ENCODE peak calls at places on chromosomes 11 and 22, in six cellular contexts. One of them, this sample, is unnamed.
A peak's percentile ranks its signal among the peaks of the same experiment; 100 is the strongest.

GRCh38 chr11:33997473-33998347 is 53.8 kb upstream of the CAPRIN1 start:
- DNase-seq in K562: no peak
- DNase-seq in GM12891: no peak
- DNase-seq in HepG2: no peak
- DNase-seq in H1: no peak
- DNase-seq in GM12878: no peak
- DNase-seq in this sample: no peak

GRCh38 chr11:28697920-28698827 is 590.0 kb downstream of the METTL15 start:
- DNase-seq in GM12878: no peak
- DNase-seq in H1: peak; percentile 91
- DNase-seq in K562: peak; percentile 40
- DNase-seq in GM12891: peak; percentile 2
- DNase-seq in HepG2: peak; percentile 41
- DNase-seq in this sample: no peak

GRCh38 chr11:72614381-72614780 is 59.8 kb downstream of the PDE2A start:
- DNase-seq in K562: no peak
- DNase-seq in HepG2: no peak
- DNase-seq in GM12878: no peak
- DNase-seq in GM12891: no peak
- DNase-seq in H1: no peak
- DNase-seq in this sample: no peak

GRCh38 chr11:130785376-130786110 is 130.7 kb downstream of the SNX19 start:
- DNase-seq in GM12891: no peak
- DNase-seq in K562: peak; percentile 11
- DNase-seq in HepG2: no peak
- DNase-seq in GM12878: no peak
- DNase-seq in H1: no peak
- DNase-seq in this sample: no peak

GRCh38 chr11:45847908-45848316 is 637 bp downstream of the CRY2 start:
- DNase-seq in H1: no peak
- DNase-seq in GM12891: no peak
- DNase-seq in GM12878: no peak
- DNase-seq in K562: peak; percentile 79
- DNase-seq in HepG2: peak; percentile 41
- DNase-seq in this sample: no peak

GRCh38 chr11:113533425-113533698 is 58.2 kb upstream of the DRD2 start:
- DNase-seq in GM12878: no peak
- DNase-seq in H1: no peak
- DNase-seq in GM12891: no peak
- DNase-seq in HepG2: no peak
- DNase-seq in K562: no peak
- DNase-seq in this sample: no peak

GRCh38 chr22:31628969-31629723 is 32.9 kb downstream of the PISD start:
- DNase-seq in HepG2: no peak
- DNase-seq in GM12891: no peak
- DNase-seq in K562: no peak
- DNase-seq in GM12878: no peak
- DNase-seq in H1: no peak
- DNase-seq in this sample: peak; percentile 18

GRCh38 chr22:50090141-50090714 is 422 bp downstream of the MOV10L1 start:
- DNase-seq in GM12891: no peak
- DNase-seq in HepG2: no peak
- DNase-seq in GM12878: no peak
- DNase-seq in H1: no peak
- DNase-seq in K562: no peak
- DNase-seq in this sample: no peak

GRCh38 chr11:9982796-9983579 is 311.0 kb downstream of the SBF2 start:
- DNase-seq in H1: no peak
- DNase-seq in K562: peak; percentile 25
- DNase-seq in GM12878: no peak
- DNase-seq in HepG2: peak; percentile 71
- DNase-seq in GM12891: no peak
- DNase-seq in this sample: no peak

GRCh38 chr22:26170795-26171194 is 1.5 kb downstream of the SEZ6L start:
- DNase-seq in H1: peak; percentile 90
- DNase-seq in GM12878: no peak
- DNase-seq in GM12891: no peak
- DNase-seq in HepG2: no peak
- DNase-seq in K562: peak; percentile 26
- DNase-seq in this sample: no peak

GRCh38 chr22:33299245-33299956 is 241.2 kb upstream of the SYN3 start:
- DNase-seq in K562: no peak
- DNase-seq in GM12891: peak; percentile 45
- DNase-seq in H1: no peak
- DNase-seq in HepG2: no peak
- DNase-seq in GM12878: peak; percentile 95
- DNase-seq in this sample: peak; percentile 45

GRCh38 chr22:37033605-37034430 is 14.3 kb downstream of the MPST start:
- DNase-seq in GM12891: no peak
- DNase-seq in GM12878: no peak
- DNase-seq in H1: no peak
- DNase-seq in K562: no peak
- DNase-seq in HepG2: peak; percentile 71
- DNase-seq in this sample: no peak

GRCh38 chr11:130612291-130612802 is 163.9 kb downstream of the ADAMTS15 start:
- DNase-seq in H1: no peak
- DNase-seq in HepG2: no peak
- DNase-seq in GM12878: no peak
- DNase-seq in GM12891: no peak
- DNase-seq in K562: no peak
- DNase-seq in this sample: no peak

GRCh38 chr22:50014053-50014501 is 1.5 kb upstream of the IL17REL start:
- DNase-seq in GM12891: peak; percentile 36
- DNase-seq in HepG2: no peak
- DNase-seq in K562: no peak
- DNase-seq in GM12878: no peak
- DNase-seq in H1: peak; percentile 49
- DNase-seq in this sample: peak; percentile 27

GRCh38 chr11:66835762-66836405 is 7.4 kb upstream of the RCE1 start:
- DNase-seq in GM12891: no peak
- DNase-seq in HepG2: no peak
- DNase-seq in K562: no peak
- DNase-seq in H1: no peak
- DNase-seq in GM12878: no peak
- DNase-seq in this sample: no peak

GRCh38 chr11:63951779-63952536 is 13.2 kb downstream of the NAA40 start:
- DNase-seq in K562: no peak
- DNase-seq in HepG2: no peak
- DNase-seq in H1: no peak
- DNase-seq in GM12878: peak; percentile 65
- DNase-seq in GM12891: no peak
- DNase-seq in this sample: no peak

GRCh38 chr22:47210686-47211085 is 448.2 kb downstream of the TBC1D22A start:
- DNase-seq in GM12878: no peak
- DNase-seq in H1: peak; percentile 28
- DNase-seq in GM12891: no peak
- DNase-seq in HepG2: no peak
- DNase-seq in K562: no peak
- DNase-seq in this sample: no peak

GRCh38 chr22:38955250-38955775 is 2.1 kb upstream of the APOBEC3A start:
- DNase-seq in H1: no peak
- DNase-seq in GM12891: no peak
- DNase-seq in K562: no peak
- DNase-seq in HepG2: no peak
- DNase-seq in GM12878: no peak
- DNase-seq in this sample: no peak

GRCh38 chr11:17743808-17744119 is 9.2 kb downstream of the KCNC1 start:
- DNase-seq in GM12891: no peak
- DNase-seq in K562: no peak
- DNase-seq in GM12878: no peak
- DNase-seq in H1: no peak
- DNase-seq in HepG2: no peak
- DNase-seq in this sample: no peak

GRCh38 chr11:120563698-120564572 is 52.4 kb downstream of the GRIK4 start:
- DNase-seq in H1: peak; percentile 75
- DNase-seq in GM12878: no peak
- DNase-seq in HepG2: no peak
- DNase-seq in K562: no peak
- DNase-seq in GM12891: no peak
- DNase-seq in this sample: no peak

GRCh38 chr22:41417622-41418390 is 28.8 kb downstream of the TOB2 start:
- DNase-seq in K562: no peak
- DNase-seq in GM12891: no peak
- DNase-seq in H1: no peak
- DNase-seq in HepG2: no peak
- DNase-seq in GM12878: no peak
- DNase-seq in this sample: no peak
- TF ChIP-seq POLR2A in K562: no peak
- TF ChIP-seq POLR2A in GM12891: no peak
- TF ChIP-seq POLR2A in H1: no peak
- TF ChIP-seq POLR2A in HepG2: no peak
- TF ChIP-seq POLR2A in GM12878: no peak
- TF ChIP-seq POLR2A in this sample: no peak

DNA sequence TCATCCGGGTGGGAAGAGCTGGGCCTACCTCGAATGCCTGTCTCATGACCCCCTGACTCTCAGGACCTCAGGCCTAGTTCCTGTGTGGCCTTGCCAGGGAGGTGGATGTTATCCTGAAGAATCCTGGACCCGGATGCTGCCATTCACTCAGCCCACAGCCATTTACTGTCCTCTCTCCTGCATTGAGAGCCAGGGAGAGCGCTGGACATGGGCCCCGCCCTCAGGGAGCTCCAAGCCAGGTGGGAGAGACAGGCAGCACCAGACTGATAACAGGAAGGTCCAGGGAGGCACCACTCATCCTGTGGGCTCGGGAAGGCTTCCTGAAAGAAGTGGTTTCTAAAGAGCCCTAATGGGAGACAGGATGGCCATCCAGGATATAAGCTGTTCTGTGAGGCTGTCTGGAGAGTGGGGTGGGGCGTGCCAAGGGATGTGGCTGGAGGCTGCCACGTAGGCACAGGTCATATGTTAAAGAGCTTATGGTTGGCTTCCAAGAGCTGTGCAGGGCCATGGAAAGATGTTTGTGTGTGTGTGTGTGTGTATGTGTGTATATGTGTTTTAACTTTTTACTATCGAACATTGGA is 8.6 kb downstream of the SERPINH1 start:
- DNase-seq in H1: no peak
- DNase-seq in K562: no peak
- DNase-seq in HepG2: no peak
- DNase-seq in GM12878: no peak
- DNase-seq in GM12891: no peak
- DNase-seq in this sample: no peak
- TF ChIP-seq TAF1 in H1: no peak
- TF ChIP-seq TAF1 in K562: no peak
- TF ChIP-seq TAF1 in HepG2: no peak
- TF ChIP-seq TAF1 in GM12878: no peak
- TF ChIP-seq TAF1 in GM12891: no peak
- TF ChIP-seq TAF1 in this sample: no peak

GRCh38 chr11:94767701-94768601 is at the start of gene AMOTL1:
- DNase-seq in HepG2: no peak
- DNase-seq in K562: peak; percentile 75
- DNase-seq in GM12878: no peak
- DNase-seq in GM12891: peak; percentile 39
- DNase-seq in H1: peak; percentile 90
- DNase-seq in this sample: no peak
- TF ChIP-seq POLR2A in HepG2: no peak
- TF ChIP-seq POLR2A in K562: peak; percentile 70
- TF ChIP-seq POLR2A in GM12878: no peak
- TF ChIP-seq POLR2A in GM12891: no peak
- TF ChIP-seq POLR2A in H1: no peak
- TF ChIP-seq POLR2A in this sample: no peak

DNA sequence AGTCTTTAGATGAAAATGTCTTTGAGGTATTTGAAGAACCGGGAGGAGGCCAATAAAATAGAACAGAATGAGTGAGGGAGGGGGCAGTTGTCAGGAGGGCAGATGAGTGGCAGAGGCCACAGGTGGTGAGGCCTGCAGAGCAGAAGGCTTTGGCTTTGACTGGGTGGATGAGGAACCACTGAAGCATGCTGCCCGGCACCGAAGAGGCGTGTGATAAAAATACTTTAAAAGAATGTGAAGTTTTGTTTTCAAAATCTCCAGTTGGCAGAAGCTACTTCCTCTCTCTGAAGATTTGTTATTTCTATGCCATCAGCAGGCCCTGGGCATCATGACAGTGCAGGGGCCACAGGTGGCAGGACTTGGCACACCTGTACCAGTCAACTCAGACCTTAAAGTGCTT is 6.3 kb downstream of the MS4A12 start:
- DNase-seq in HepG2: no peak
- DNase-seq in GM12878: peak; percentile 69
- DNase-seq in GM12891: no peak
- DNase-seq in K562: no peak
- DNase-seq in H1: no peak
- DNase-seq in this sample: no peak
- TF ChIP-seq TAF1 in HepG2: no peak
- TF ChIP-seq TAF1 in GM12878: no peak
- TF ChIP-seq TAF1 in GM12891: no peak
- TF ChIP-seq TAF1 in K562: no peak
- TF ChIP-seq TAF1 in H1: no peak
- TF ChIP-seq TAF1 in this sample: no peak

GRCh38 chr22:45671783-45672563 is at the start of gene ATXN10:
- DNase-seq in K562: peak; percentile 73
- DNase-seq in HepG2: peak; percentile 49
- DNase-seq in GM12891: peak; percentile 66
- DNase-seq in GM12878: no peak
- DNase-seq in H1: peak; percentile 94
- DNase-seq in this sample: peak; percentile 63
- TF ChIP-seq POLR2A in K562: peak; percentile 82
- TF ChIP-seq POLR2A in HepG2: peak; percentile 65
- TF ChIP-seq POLR2A in GM12891: peak; percentile 49
- TF ChIP-seq POLR2A in GM12878: peak; percentile 77
- TF ChIP-seq POLR2A in H1: peak; percentile 86
- TF ChIP-seq POLR2A in this sample: peak; percentile 61

DNA sequence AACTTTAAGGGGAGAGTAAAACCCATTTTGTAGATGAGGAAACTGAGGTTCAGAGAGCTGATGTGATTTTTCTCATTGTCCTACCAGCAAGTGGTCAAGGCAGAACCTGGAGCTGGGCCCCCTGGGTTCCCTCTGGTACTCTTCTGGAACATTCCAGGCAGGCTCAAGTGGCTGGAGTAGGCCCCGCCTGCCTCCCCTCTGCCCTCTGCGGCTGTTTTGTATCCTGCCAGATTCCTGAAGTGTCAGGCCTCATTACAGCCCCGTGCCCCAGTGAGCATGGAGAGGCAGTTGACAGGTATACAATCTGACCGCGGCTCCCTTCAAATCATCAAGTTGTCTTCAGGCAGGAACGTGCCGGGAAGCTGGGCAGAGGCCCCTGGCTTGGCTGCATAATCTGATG is 94.6 kb upstream of the CD82 start:
- DNase-seq in HepG2: no peak
- DNase-seq in GM12878: no peak
- DNase-seq in K562: no peak
- DNase-seq in GM12891: no peak
- DNase-seq in H1: no peak
- DNase-seq in this sample: no peak
- TF ChIP-seq TAF1 in HepG2: no peak
- TF ChIP-seq TAF1 in GM12878: no peak
- TF ChIP-seq TAF1 in K562: no peak
- TF ChIP-seq TAF1 in GM12891: no peak
- TF ChIP-seq TAF1 in H1: no peak
- TF ChIP-seq TAF1 in this sample: no peak

This sample was measured in GM12892.